ENCODE peak calls at places on chromosomes 4 and X, in eight cellular contexts. V is tibial nerve, M is stomach, I is bronchial epithelial cell, H is aorta, A is uterus, U is SJCRH30, D is MM.1S. K is an unnamed sample.

GRCh38 chr4:77911091-77911490 is 48.5 kb downstream of the MRPL1 start:
- DNase-seq in M (no peak), H (no peak), V (no peak), I (peak; percentile 39), D (no peak), A (no peak), U (no peak), K (no peak)

GRCh38 chrX:25810202-25810601 is 327.9 kb upstream of the MAGEB18 start:
- DNase-seq in U (peak; percentile 27), D (no peak), M (no peak), A (no peak), I (peak; percentile 53), H (no peak), V (no peak), K (no peak)

GRCh38 chr4:88533937-88534750 is 10.6 kb upstream of the PYURF start:
- DNase-seq in V (no peak), H (no peak), D (no peak), I (peak; percentile 98), A (no peak), U (no peak), M (no peak), K (no peak)

GRCh38 chrX:30504309-30504708 is 73.3 kb downstream of the TASL start:
- DNase-seq in I (peak; percentile 32), V (no peak), A (no peak), H (no peak), D (peak; percentile 21), U (peak; percentile 47), M (no peak), K (no peak)

GRCh38 chr4:127783026-127783769 is 1.1 kb downstream of the HSPA4L start:
- DNase-seq in V (peak; percentile 57), I (peak; percentile 100), A (peak; percentile 54), D (peak; percentile 52), H (peak; percentile 77), M (peak; percentile 60), U (peak; percentile 83), K (peak; percentile 66)

GRCh38 chr4:109072595-109072994 is 229.9 kb downstream of the COL25A1 start:
- DNase-seq in D (no peak), U (no peak), V (peak; percentile 89), I (peak; percentile 66), M (no peak), A (no peak), H (no peak), K (no peak)

GRCh38 chrX:12245650-12246645 is 107.7 kb downstream of the FRMPD4 start:
- DNase-seq in I (no peak), M (no peak), H (no peak), A (no peak), V (no peak), U (no peak), D (no peak), K (no peak)

GRCh38 chr4:186915816-186916215 is 192.2 kb upstream of the FAT1 start:
- DNase-seq in A (no peak), M (no peak), I (peak; percentile 77), D (no peak), U (no peak), V (no peak), H (no peak), K (no peak)

GRCh38 chr4:181870326-181870725 is 372.9 kb upstream of the TENM3 start:
- DNase-seq in M (no peak), I (peak; percentile 25), U (peak; percentile 0), D (no peak), H (no peak), A (no peak), V (no peak), K (no peak)

GRCh38 chrX:153791104-153791852 is 2.9 kb downstream of the IDH3G start:
- DNase-seq in U (no peak), A (no peak), I (no peak), D (no peak), V (no peak), H (no peak), M (no peak), K (no peak)

GRCh38 chrX:153789654-153790053 is 4.5 kb downstream of the IDH3G start:
- DNase-seq in U (no peak), I (no peak), H (no peak), V (no peak), A (no peak), D (no peak), M (no peak), K (no peak)

GRCh38 chrX:153793291-153793690 is 884 bp downstream of the IDH3G start:
- DNase-seq in I (no peak), H (no peak), M (no peak), A (no peak), U (peak; percentile 26), V (no peak), D (no peak), K (no peak)

GRCh38 chrX:153794018-153794896 is at the start of the genes IDH3G and SSR4:
- DNase-seq in D (peak; percentile 94), A (peak; percentile 90), I (peak; percentile 79), V (peak; percentile 87), H (peak; percentile 94), U (peak; percentile 94), M (peak; percentile 92), K (peak; percentile 91)

DNA sequence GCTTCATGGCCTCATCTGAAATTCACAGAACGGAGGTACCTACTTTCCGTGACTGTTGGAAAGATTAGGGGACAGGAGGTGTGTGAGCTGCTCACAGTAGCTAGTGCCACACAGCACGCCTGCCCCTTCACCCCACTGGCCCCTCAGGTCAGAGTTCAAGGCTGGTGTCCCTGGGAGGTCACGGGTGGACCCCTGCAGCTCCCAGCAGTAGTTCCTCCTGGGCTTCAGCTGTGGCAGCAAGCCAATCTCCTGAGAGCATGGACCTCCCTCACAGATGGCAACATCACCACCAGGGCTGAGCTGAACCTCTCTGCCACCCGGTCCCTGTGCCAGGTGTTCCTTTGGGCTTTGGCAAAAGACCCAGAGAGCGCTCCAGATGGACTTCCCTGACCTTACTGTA is 1.8 kb downstream of the IDH3G start:
- DNase-seq in H (no peak), A (no peak), U (no peak), M (no peak), I (no peak), V (no peak), D (no peak), K (no peak)
- H3K4me3 ChIP-seq in H (no peak overlapping the region), A (no peak overlapping the region), U (no peak overlapping the region), M (peak overlapping the region; percentile 75), I (no peak overlapping the region), V (no peak overlapping the region), D (no peak overlapping the region), K (no peak overlapping the region)

GRCh38 chr4:26299254-26299882 is 21.4 kb upstream of the RBPJ start:
- DNase-seq in I (no peak), D (peak; percentile 56), A (no peak), V (no peak), H (no peak), U (no peak), M (no peak), K (no peak)
- H3K4me3 ChIP-seq in I (no peak overlapping the region), D (peak overlapping the region; percentile 43), A (no peak overlapping the region), V (no peak overlapping the region), H (no peak overlapping the region), U (no peak overlapping the region), M (no peak overlapping the region), K (no peak overlapping the region)

GRCh38 chr4:8157496-8157895 is 1.1 kb downstream of the ABLIM2 start:
- DNase-seq in H (peak; percentile 82), M (no peak), D (no peak), V (no peak), I (no peak), A (peak; percentile 42), U (no peak), K (no peak)
- H3K4me3 ChIP-seq in H (peak overlapping the region; percentile 78), M (peak overlapping the region; percentile 70), D (no peak overlapping the region), V (peak overlapping the region; percentile 65), I (no peak overlapping the region), A (no peak overlapping the region), U (no peak overlapping the region), K (peak overlapping the region; percentile 86)

GRCh38 chr4:42398448-42399355 is 1.4 kb downstream of the SHISA3 start:
- DNase-seq in U (no peak), I (no peak), A (no peak), D (no peak), H (peak; percentile 48), V (peak; percentile 16), M (no peak), K (no peak)
- H3K4me3 ChIP-seq in U (no peak overlapping the region), I (no peak overlapping the region), A (no peak overlapping the region), D (peak overlapping the region; percentile 71), H (peak overlapping the region; percentile 27), V (peak overlapping the region; percentile 40), M (peak overlapping the region; percentile 61), K (peak overlapping the region; percentile 43)

GRCh38 chr4:156827519-156827918 is 144.1 kb downstream of the PDGFC start:
- DNase-seq in A (no peak), M (no peak), V (no peak), D (no peak), I (no peak), U (no peak), H (no peak), K (no peak)

GRCh38 chr4:156832886-156833285 is 138.7 kb downstream of the PDGFC start:
- DNase-seq in H (no peak), M (no peak), D (no peak), I (no peak), A (no peak), V (no peak), U (no peak), K (no peak)

GRCh38 chr4:156825074-156825473 is 146.5 kb downstream of the PDGFC start:
- DNase-seq in D (no peak), H (no peak), M (no peak), U (no peak), V (no peak), A (no peak), I (peak; percentile 50), K (no peak)

GRCh38 chr4:156830356-156830755 is 141.2 kb downstream of the PDGFC start:
- DNase-seq in I (peak; percentile 27), D (no peak), H (no peak), U (no peak), A (no peak), M (no peak), V (no peak), K (no peak)

DNA sequence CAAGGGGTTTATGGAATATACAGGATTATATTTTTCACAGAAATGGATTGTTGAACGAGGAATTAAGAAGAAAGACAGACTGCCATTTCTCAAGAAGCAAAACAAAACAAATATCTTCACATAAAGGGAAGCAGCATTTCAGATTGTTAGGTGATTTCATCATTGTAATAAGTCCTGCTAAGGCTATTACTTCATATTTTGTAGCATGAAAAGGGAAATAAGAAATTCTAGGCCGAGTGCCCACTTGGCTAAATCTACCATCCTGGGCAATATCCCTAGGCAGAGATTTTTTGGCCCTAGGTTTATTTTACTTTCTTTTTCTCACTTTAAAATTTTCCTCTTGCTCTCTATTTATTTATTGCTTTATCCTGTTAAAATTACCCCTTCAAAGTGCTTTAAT is 142.4 kb downstream of the PDGFC start:
- DNase-seq in I (peak; percentile 13), H (peak; percentile 56), U (no peak), A (peak; percentile 44), D (no peak), V (peak; percentile 47), M (no peak), K (no peak)
- H3K4me3 ChIP-seq in I (no peak overlapping the region), H (no peak overlapping the region), U (no peak overlapping the region), A (no peak overlapping the region), D (no peak overlapping the region), V (no peak overlapping the region), M (no peak overlapping the region), K (no peak overlapping the region)

DNA sequence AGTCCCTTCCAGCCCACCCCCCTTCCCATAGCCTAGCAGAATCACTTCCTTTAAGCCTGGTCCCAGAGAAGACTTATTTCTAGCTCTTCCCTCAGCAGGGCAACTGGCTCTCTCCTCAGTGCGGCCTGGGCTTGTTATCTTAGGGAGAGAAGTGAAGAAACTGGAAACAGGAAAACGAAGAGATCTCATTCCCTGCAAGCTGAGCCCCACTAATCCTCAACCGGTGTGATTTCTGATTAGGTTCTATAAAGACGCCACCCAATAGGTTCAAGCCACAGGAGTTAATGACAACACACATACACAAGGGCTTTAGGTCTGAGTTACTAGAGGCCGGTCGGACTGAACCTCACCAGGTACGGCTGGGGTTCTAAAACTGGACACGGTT is 3.2 kb downstream of the GSX2 start:
- DNase-seq in M (no peak), I (no peak), U (no peak), D (no peak), A (no peak), H (no peak), V (no peak), K (no peak)
- H3K4me3 ChIP-seq in M (no peak overlapping the region), I (no peak overlapping the region), U (no peak overlapping the region), D (no peak overlapping the region), A (no peak overlapping the region), H (no peak overlapping the region), V (no peak overlapping the region), K (no peak overlapping the region)

K was measured in dorsolateral prefrontal cortex.